ENCODE peak calls at places on chromosomes 13 and 19, in six cellular contexts. P is heart right ventricle; R is foreskin fibroblast; S is lower lobe of right lung; N is Peyer's patch; G is Jurkat, Clone E6-1. C is an unnamed sample.
A peak's percentile ranks its signal among the peaks of the same experiment; 100 is the strongest.

GRCh38 chr13:83883061-83883523 is 818 bp upstream of the SLITRK1 start:
- DNase-seq in P (no peak), R (no peak), S (no peak), N (no peak), G (no peak), C (no peak)

GRCh38 chr19:35257113-35257461 is 8.3 kb downstream of the LSR start:
- DNase-seq in P (no peak), R (no peak), S (no peak), N (no peak), G (no peak), C (no peak)

GRCh38 chr19:12984683-12985048 is 10.6 kb upstream of the NFIX start:
- DNase-seq in P (no peak), R (no peak), S (no peak), N (no peak), G (no peak), C (no peak)

GRCh38 chr13:83905641-83906040 is 23.4 kb upstream of the SLITRK1 start:
- DNase-seq in P (no peak), R (no peak), S (no peak), N (no peak), G (no peak), C (no peak)

GRCh38 chr13:99626461-99627082 is 125.3 kb downstream of the TM9SF2 start:
- DNase-seq in P (no peak), R (peak; percentile 74), S (no peak), N (no peak), G (no peak), C (no peak)

GRCh38 chr19:43624933-43625332 is 5.5 kb upstream of the ZNF428 start:
- DNase-seq in P (peak; percentile 21), R (peak; percentile 29), S (peak; percentile 82), N (peak; percentile 91), G (peak; percentile 85), C (peak; percentile 83)

GRCh38 chr13:111393221-111393790 is 72.9 kb downstream of the TEX29 start:
- DNase-seq in P (no peak), R (no peak), S (no peak), N (no peak), G (no peak), C (no peak)

GRCh38 chr19:42693760-42694350 is 46.4 kb downstream of the PSG3 start:
- DNase-seq in P (no peak), R (peak; percentile 76), S (no peak), N (no peak), G (peak; percentile 5), C (no peak)

GRCh38 chr19:17610384-17610783 is 54.9 kb downstream of the COLGALT1 start:
- DNase-seq in P (no peak), R (peak; percentile 26), S (no peak), N (no peak), G (peak; percentile 68), C (no peak)

GRCh38 chr13:98504371-98504963 is 72.4 kb downstream of the STK24 start:
- DNase-seq in P (no peak), R (no peak), S (no peak), N (no peak), G (no peak), C (no peak)

GRCh38 chr19:19568802-19569756 is 31.0 kb downstream of the CILP2 start:
- DNase-seq in P (no peak), R (peak; percentile 72), S (no peak), N (no peak), G (no peak), C (no peak)

GRCh38 chr19:31350693-31351211 is 1.5 kb upstream of the TSHZ3 start:
- DNase-seq in P (peak; percentile 65), R (peak; percentile 86), S (peak; percentile 59), N (no peak), G (no peak), C (peak; percentile 86)

GRCh38 chr13:32887617-32888016 is 128.6 kb upstream of the KL start:
- DNase-seq in P (no peak), R (no peak), S (no peak), N (no peak), G (no peak), C (no peak)

GRCh38 chr13:25085125-25085742 is 10.7 kb upstream of the PABPC3 start:
- DNase-seq in P (no peak), R (peak; percentile 50), S (no peak), N (no peak), G (peak; percentile 39), C (no peak)

GRCh38 chr13:70967564-70967963 is 859.3 kb upstream of the KLHL1 start:
- DNase-seq in P (no peak), R (no peak), S (no peak), N (no peak), G (no peak), C (no peak)

GRCh38 chr13:92938481-92939020 is 288.1 kb upstream of the GPC6 start:
- DNase-seq in P (no peak), R (no peak), S (no peak), N (no peak), G (no peak), C (no peak)

DNA sequence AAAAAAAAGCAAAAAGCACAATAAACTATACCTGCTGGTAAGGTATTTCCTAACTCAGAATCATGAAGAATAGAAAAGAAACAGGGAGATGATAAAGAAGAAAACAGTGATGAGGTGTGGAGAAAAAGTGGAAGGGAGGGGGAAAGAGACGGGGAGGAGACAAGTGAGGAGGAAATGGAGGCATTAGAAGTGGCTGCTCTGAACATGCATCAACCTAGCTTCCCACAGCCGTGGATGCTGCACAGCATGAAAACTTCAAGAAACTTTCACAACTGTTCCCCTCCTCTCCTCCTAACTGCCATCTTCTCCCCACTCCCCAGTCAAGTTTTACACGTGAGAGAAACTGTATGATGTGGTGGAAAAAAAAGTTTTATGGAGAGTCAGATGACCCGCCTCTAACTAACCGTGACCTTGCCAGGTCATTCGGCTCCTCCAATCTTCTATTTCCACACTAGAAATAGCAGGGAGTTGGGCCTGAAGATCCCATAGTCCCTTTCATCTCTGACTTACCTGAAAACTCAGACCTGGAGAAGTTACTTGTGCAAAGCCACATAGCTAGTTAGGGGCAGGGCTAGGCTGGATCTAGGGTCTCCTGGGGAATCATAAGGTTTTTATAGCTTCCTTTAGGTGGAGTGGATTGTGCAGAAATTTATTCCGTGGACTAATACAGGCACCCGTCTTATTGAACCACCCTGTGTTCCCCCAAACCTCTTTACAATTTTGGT is 461.9 kb downstream of the KLF5 start:
- DNase-seq in P (no peak), R (no peak), S (no peak), N (no peak), G (peak; percentile 27), C (no peak)
- H3K4me3 ChIP-seq in P (no peak overlapping the region), R (no peak overlapping the region), S (no peak overlapping the region), N (no peak overlapping the region), G (no peak overlapping the region), C (no peak overlapping the region)

GRCh38 chr13:23714672-23715071 is 144.5 kb downstream of the TNFRSF19 start:
- DNase-seq in P (no peak), R (no peak), S (no peak), N (no peak), G (peak; percentile 62), C (no peak)

GRCh38 chr13:23715762-23716235 is 145.6 kb downstream of the TNFRSF19 start:
- DNase-seq in P (no peak), R (peak; percentile 15), S (no peak), N (no peak), G (peak; percentile 23), C (peak; percentile 65)

GRCh38 chr13:23718916-23719470 is 148.8 kb downstream of the TNFRSF19 start:
- DNase-seq in P (no peak), R (peak; percentile 41), S (no peak), N (no peak), G (peak; percentile 71), C (no peak)

GRCh38 chr13:23711355-23711754 is 141.1 kb downstream of the TNFRSF19 start:
- DNase-seq in P (no peak), R (no peak), S (no peak), N (no peak), G (no peak), C (no peak)

GRCh38 chr13:23715092-23715761 is 145.0 kb downstream of the TNFRSF19 start:
- DNase-seq in P (no peak), R (no peak), S (no peak), N (no peak), G (no peak), C (no peak)
- H3K4me3 ChIP-seq in P (no peak overlapping the region), R (no peak overlapping the region), S (no peak overlapping the region), N (no peak overlapping the region), G (no peak overlapping the region), C (no peak overlapping the region)

GRCh38 chr19:40598918-40599307 is 2.3 kb upstream of the LTBP4 start:
- DNase-seq in P (no peak), R (no peak), S (no peak), N (no peak), G (no peak), C (no peak)

GRCh38 chr19:40603071-40603718 is 2.0 kb downstream of the LTBP4 start:
- DNase-seq in P (no peak), R (no peak), S (no peak), N (no peak), G (no peak), C (no peak)

GRCh38 chr19:40599331-40600085 is 1.7 kb upstream of the LTBP4 start:
- DNase-seq in P (peak; percentile 54), R (peak; percentile 49), S (no peak), N (no peak), G (no peak), C (peak; percentile 74)

GRCh38 chr19:40600086-40600917 is 867 bp upstream of the LTBP4 start:
- DNase-seq in P (peak; percentile 70), R (no peak), S (no peak), N (no peak), G (no peak), C (peak; percentile 90)

DNA sequence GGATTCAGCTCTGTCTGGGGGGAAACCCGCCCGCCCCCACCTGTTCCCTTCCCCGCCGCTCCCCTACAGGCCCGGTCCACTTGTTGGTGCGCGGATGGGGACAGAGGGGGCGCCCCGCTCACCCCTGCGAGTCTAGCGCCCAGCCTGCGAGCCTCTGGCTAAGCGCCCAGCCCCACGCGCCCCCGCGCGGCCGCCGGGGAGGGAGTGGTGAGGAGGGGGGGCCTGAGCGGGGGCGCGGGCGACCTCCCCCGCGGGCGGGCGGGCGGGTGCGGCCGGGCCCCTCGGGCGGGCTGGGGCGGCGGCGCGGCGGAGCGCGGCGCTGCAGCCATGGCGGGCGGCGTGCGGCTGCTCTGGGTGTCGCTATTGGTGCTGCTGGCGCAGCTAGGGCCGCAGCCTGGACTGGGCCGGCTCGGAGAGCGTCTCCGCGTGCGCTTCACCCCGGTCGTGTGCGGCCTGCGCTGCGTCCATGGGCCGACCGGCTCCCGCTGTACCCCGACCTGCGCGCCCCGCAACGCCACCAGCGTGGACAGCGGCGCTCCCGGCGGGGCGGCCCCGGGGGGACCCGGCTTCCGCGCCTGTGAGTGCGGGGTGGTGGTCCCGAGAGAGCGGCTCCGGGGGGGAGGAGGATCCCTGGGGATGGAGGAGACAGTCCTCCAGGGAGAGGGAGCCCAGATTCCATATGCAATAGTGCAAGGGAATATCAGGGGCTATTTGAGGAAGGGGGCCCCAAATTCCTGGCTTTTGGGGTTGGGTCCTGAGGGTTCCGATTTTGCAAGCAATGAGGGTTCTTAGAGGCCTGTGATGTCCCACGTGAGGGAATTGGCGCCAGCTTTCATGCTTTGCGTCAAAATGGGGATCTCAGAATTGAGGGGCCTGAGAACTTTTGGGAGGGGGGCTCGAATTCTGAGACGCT is at the start of gene LTBP4:
- DNase-seq in P (peak; percentile 75), R (peak; percentile 75), S (no peak), N (peak; percentile 72), G (no peak), C (peak; percentile 92)
- H3K4me3 ChIP-seq in P (peak within 1 kb of the TSS; percentile 66), R (peak within 1 kb of the TSS; percentile 89), S (peak within 1 kb of the TSS; percentile 61), N (peak within 1 kb of the TSS; percentile 34), G (peak within 1 kb of the TSS; percentile 31), C (peak within 1 kb of the TSS; percentile 55)

GRCh38 chr19:14718522-14719113 is 28.8 kb downstream of the ZNF333 start:
- DNase-seq in P (no peak), R (no peak), S (no peak), N (no peak), G (no peak), C (no peak)

GRCh38 chr19:14722127-14722526 is 32.3 kb downstream of the ZNF333 start:
- DNase-seq in P (no peak), R (no peak), S (no peak), N (no peak), G (no peak), C (no peak)

GRCh38 chr19:14715841-14716240 is 26.0 kb downstream of the ZNF333 start:
- DNase-seq in P (no peak), R (no peak), S (no peak), N (no peak), G (no peak), C (no peak)

GRCh38 chr19:14719162-14719561 is 29.3 kb downstream of the ZNF333 start:
- DNase-seq in P (no peak), R (no peak), S (no peak), N (no peak), G (no peak), C (no peak)
- H3K4me3 ChIP-seq in P (no peak overlapping the region), R (no peak overlapping the region), S (no peak overlapping the region), N (no peak overlapping the region), G (no peak overlapping the region), C (no peak overlapping the region)